ENCODE peak calls at places on chromosome 18, in four cellular contexts. B is H1, O is GM12878, E is HepG2. F is an unnamed sample.

GRCh38 chr18:48794251-48794970 is 156.4 kb downstream of the SMAD7 start:
- DNase-seq in B (no peak), O (no peak), E (no peak), F (no peak)

GRCh38 chr18:24930974-24931373 is 421.0 kb downstream of the ZNF521 start:
- DNase-seq in O (no peak), E (peak), B (no peak), F (no peak)

GRCh38 chr18:9156604-9157249 is 20.1 kb downstream of the ANKRD12 start:
- DNase-seq in E (no peak), B (no peak), O (no peak), F (no peak)

GRCh38 chr18:9082763-9083510 is 19.6 kb upstream of the NDUFV2 start:
- DNase-seq in B (no peak), E (no peak), O (peak), F (no peak)

GRCh38 chr18:32576296-32576916 is 105.7 kb upstream of the GAREM1 start:
- DNase-seq in E (peak), B (no peak), O (no peak), F (no peak)

GRCh38 chr18:59988098-59988706 is 88.4 kb downstream of the PMAIP1 start:
- DNase-seq in B (no peak), O (no peak), E (peak), F (peak)

GRCh38 chr18:58970943-58971799 is 106.5 kb downstream of the ZNF532 start:
- DNase-seq in O (peak), E (no peak), B (no peak), F (no peak)

GRCh38 chr18:64090876-64091275 is 58.0 kb downstream of the LINC00305 start:
- DNase-seq in O (no peak), E (no peak), B (no peak), F (no peak)

GRCh38 chr18:26421931-26422330 is 126.4 kb downstream of the KCTD1 start:
- DNase-seq in O (no peak), E (no peak), B (no peak), F (no peak)

GRCh38 chr18:31246460-31246859 is 71.5 kb upstream of the DSG1 start:
- DNase-seq in O (no peak), B (no peak), E (no peak), F (no peak)

GRCh38 chr18:48621815-48622555 is 83.2 kb downstream of the CTIF start:
- DNase-seq in O (no peak), E (no peak), B (no peak), F (no peak)

GRCh38 chr18:23826850-23827620 is 137.8 kb downstream of the LAMA3 start:
- DNase-seq in O (no peak), E (no peak), B (no peak), F (no peak)

DNA sequence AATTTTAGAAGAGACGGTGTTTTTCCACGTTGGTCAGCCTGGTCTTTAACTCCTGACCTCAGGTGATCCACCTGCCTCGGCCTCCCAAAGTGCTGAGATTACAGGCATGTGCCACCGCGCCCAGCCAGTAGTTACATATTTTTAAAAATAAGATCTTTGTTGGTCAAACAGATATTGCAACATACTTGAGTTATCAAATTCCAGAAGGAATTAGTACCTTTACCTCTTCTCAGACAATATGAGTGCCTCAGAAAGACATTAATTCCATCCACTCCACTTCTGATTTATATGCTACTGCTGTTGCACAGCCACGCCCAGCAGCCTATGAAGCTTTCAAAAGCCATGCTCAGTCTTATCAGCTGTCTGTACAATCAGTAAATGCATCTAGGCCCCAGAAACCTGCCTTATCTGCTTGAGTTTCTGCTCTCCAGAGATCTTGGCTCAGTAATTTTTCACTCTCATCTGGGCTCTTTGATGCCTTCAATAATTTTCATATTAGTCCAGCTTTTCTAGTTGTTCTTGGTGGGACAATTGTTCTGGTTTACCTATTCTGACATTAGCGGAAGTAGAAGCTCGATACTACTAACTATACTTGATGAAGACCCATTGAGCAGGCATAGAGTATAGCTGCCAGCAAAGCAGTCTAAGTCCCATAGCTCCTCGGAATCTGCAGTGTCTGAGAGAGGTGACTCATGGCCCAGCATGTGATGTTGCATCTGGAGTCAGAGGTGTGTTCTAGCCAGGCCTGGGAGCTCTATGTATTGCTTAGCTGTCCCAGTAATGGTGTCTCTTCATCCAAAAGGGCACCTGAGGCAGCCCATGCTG is 47.7 kb downstream of the MEX3C start:
- DNase-seq in E (no peak), B (no peak), O (no peak), F (no peak)
- TF ChIP-seq SUZ12 in E (no peak), B (no peak), O (no peak), F (no peak)

GRCh38 chr18:12333650-12334279 is 25.7 kb downstream of the TUBB6 start:
- DNase-seq in O (no peak), B (no peak), E (no peak), F (no peak)
- H3K4me3 ChIP-seq in O (no peak), B (no peak), E (no peak), F (no peak)

GRCh38 chr18:41324934-41325333 is 630.1 kb upstream of the PIK3C3 start:
- DNase-seq in O (no peak), E (no peak), B (no peak), F (no peak)
- H3K9ac ChIP-seq in O (no peak), E (no peak), B (no peak), F (no peak)

DNA sequence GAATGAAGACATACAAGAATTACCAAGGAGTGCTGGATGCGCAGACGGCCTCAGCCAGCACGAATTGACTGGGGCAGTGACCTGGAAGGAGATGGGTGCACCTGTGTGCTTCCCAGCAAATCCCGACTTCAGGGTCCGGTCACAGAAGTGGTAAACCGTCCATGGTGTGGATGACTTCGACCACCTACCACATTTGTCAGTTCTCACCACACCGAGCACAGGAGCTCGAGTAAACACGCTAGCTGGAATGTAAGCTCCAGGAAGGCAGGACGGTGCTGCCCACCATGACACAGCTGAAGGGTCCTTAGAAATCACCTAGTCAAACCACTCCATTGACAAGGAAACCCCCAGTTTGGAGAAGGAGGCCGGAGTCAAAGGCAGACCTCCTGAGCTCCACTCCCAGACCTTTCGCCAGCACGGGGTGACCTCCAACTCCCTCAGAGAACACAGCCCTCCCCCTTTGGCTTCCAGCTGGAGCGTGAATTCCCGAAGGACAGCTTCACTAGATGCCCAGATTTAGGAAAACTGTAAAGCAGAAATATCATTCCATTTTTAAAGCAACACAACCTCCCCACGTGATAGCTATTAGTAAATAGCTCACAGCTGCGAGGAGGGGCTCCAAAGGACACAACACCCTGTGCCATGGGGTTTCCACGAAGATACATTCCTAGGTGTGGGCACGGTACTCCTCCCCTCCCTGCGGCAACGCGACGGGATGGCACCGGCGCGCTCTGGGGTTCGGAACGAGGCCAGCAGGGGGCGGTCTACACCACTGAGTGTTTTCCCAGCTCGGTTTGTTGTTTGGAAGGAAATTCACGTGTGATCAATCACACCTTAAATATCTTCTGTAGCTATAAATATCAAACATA is 34.1 kb upstream of the GNAL start:
- DNase-seq in B (peak), E (no peak), O (no peak), F (no peak)
- TF ChIP-seq SUZ12 in B (no peak), E (no peak), O (no peak), F (no peak)

DNA sequence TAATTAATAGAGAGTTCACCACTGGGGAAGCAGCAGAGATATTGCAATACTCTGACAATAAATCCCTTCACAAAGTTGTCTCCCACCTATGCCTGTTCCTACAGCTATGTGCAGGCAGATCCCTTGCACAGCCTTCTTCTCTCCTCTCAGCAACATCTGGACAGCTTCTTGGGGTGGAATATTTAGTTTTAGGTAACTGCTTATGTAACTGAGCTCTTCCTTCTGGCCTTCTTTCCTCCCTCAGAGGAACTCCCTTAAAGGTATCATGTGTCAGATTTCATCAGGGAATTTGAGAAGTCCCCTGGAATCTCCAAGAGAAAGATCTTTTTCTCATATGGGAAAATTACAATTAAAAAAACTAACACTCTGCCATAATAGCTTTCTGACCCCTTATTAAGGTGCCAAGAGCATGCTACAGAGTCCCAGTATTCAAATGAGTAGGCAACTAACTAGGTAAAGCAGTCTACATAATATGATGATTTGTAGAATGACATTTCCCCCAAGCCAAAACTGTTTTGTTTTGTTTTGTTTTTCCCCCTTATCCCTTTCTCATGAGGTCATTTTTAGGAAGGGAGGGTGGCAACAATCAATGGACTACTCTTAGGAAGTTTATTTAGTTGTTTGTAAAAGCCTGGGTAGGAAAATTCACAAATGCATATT is 2.4 kb downstream of the TMEM200C start:
- DNase-seq in O (no peak), E (no peak), B (no peak), F (no peak)
- H3K4me3 ChIP-seq in O (no peak), E (no peak), B (no peak), F (no peak)

DNA sequence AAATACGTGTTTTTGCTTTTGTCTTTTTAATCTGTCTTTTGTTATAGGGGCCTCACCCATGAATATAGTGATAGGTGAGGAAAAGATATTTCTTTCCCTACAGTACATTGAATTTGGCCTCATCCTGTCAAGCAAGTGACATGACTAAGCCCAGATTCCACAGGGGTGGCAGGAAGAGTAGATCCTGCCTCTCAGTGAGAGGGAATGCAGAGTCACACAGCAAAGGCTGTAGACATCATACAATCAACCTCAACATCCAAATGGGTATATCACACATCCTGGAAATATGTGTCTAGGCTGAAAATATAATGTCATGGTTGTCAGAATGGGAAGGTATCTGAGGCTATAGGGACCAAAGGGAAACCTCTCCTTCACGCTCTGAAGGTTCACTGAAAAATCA is 269.6 kb downstream of the CDH20 start:
- DNase-seq in O (no peak), B (no peak), E (no peak), F (no peak)
- H3K9ac ChIP-seq in O (no peak), B (no peak), E (no peak), F (no peak)

GRCh38 chr18:56541340-56541739 is 97.1 kb downstream of the TXNL1 start:
- DNase-seq in B (no peak), E (no peak), O (no peak), F (no peak)
- TF ChIP-seq SUZ12 in B (no peak), E (no peak), O (no peak), F (no peak)

GRCh38 chr18:50877545-50878265 is 1.2 kb upstream of the ME2 start:
- DNase-seq in O (no peak), B (no peak), E (no peak), F (no peak)
- H3K4me3 ChIP-seq in O (peak), B (peak), E (no peak), F (no peak)